ENCODE peak calls at places on chromosomes 13 and 19, in four cellular contexts. T is fibroblast of the aortic adventitia, H is IMR-90, E is body of pancreas. V is an unnamed sample.

GRCh38 chr19:48845384-48845783 is 9.1 kb upstream of the HSD17B14 start:
- DNase-seq in H (no peak), T (no peak), E (no peak), V (no peak)

GRCh38 chr19:5145521-5146511 is 176.9 kb downstream of the KDM4B start:
- DNase-seq in H (no peak), E (no peak), T (no peak), V (no peak)

GRCh38 chr13:48066310-48066989 is 28.5 kb downstream of the MED4 start:
- DNase-seq in T (peak; percentile 26), H (peak; percentile 16), E (no peak), V (no peak)

GRCh38 chr19:43662487-43662886 is 7.5 kb downstream of the PLAUR start:
- DNase-seq in T (no peak), E (no peak), H (no peak), V (no peak)

GRCh38 chr19:10961763-10962536 is 1.1 kb downstream of the SMARCA4 start:
- DNase-seq in T (peak; percentile 28), E (no peak), H (peak; percentile 12), V (no peak)

GRCh38 chr13:33016414-33017409 is at the start of gene KL:
- DNase-seq in E (no peak), T (no peak), H (no peak), V (no peak)

GRCh38 chr13:104837756-104838155 is 1697.7 kb downstream of the EFNB2 start:
- DNase-seq in T (no peak), E (no peak), H (no peak), V (no peak)

GRCh38 chr19:1026189-1027019 is at the start of gene CNN2:
- DNase-seq in E (peak; percentile 81), T (peak; percentile 64), H (peak; percentile 67), V (no peak)

GRCh38 chr19:5971714-5972354 is 6.1 kb downstream of the RANBP3 start:
- DNase-seq in H (no peak), E (no peak), T (no peak), V (no peak)

GRCh38 chr19:57815247-57816075 is 748 bp upstream of the ZNF552 start:
- DNase-seq in T (no peak), E (no peak), H (no peak), V (no peak)

GRCh38 chr13:103730407-103730806 is 664.2 kb upstream of the SLC10A2 start:
- DNase-seq in T (no peak), H (no peak), E (no peak), V (no peak)

GRCh38 chr13:31485183-31485582 is 254.1 kb upstream of the RXFP2 start:
- DNase-seq in H (no peak), E (no peak), T (peak; percentile 62), V (no peak)

GRCh38 chr19:1273263-1274041 is 1.9 kb upstream of the FAM174C start:
- DNase-seq in E (no peak), H (no peak), T (no peak), V (no peak)

GRCh38 chr13:109389892-109390345 is 396.5 kb downstream of the IRS2 start:
- DNase-seq in E (no peak), H (peak; percentile 25), T (no peak), V (peak; percentile 84)

GRCh38 chr19:5850189-5850588 is 1.1 kb downstream of the FUT3 start:
- DNase-seq in T (no peak), E (no peak), H (no peak), V (no peak)

GRCh38 chr19:7257148-7258041 is 36.8 kb downstream of the INSR start:
- DNase-seq in E (peak; percentile 90), H (peak; percentile 67), T (peak; percentile 92), V (no peak)

GRCh38 chr13:33676700-33677048 is 141.3 kb upstream of the RFC3 start:
- DNase-seq in E (peak; percentile 66), T (peak; percentile 41), H (peak; percentile 21), V (peak; percentile 18)

GRCh38 chr13:38421590-38422560 is 72.2 kb downstream of the UFM1 start:
- DNase-seq in E (no peak), T (no peak), H (peak; percentile 1), V (no peak)

GRCh38 chr19:29671393-29672076 is 6.3 kb downstream of the PLEKHF1 start:
- DNase-seq in H (no peak), T (peak; percentile 65), E (peak; percentile 37), V (no peak)

GRCh38 chr13:113915012-113915763 is 51.3 kb upstream of the GAS6 start:
- DNase-seq in T (no peak), E (no peak), H (no peak), V (no peak)

GRCh38 chr13:24671367-24672117 is 8.7 kb upstream of the ATP12A start:
- DNase-seq in E (no peak), H (peak; percentile 72), T (peak; percentile 85), V (peak; percentile 72)

GRCh38 chr19:13864513-13865242 is 12.3 kb upstream of the NANOS3 start:
- DNase-seq in H (no peak), E (no peak), T (no peak), V (no peak)

GRCh38 chr19:49081273-49081672 is 4.0 kb upstream of the SNRNP70 start:
- DNase-seq in E (no peak), T (no peak), H (no peak), V (no peak)

GRCh38 chr13:98488736-98489135 is 88.2 kb downstream of the STK24 start:
- DNase-seq in T (no peak), H (no peak), E (no peak), V (no peak)

GRCh38 chr13:35720290-35720689 is 243.8 kb upstream of the MAB21L1 start:
- DNase-seq in T (no peak), E (no peak), H (no peak), V (no peak)

GRCh38 chr13:35722438-35723060 is 246.1 kb upstream of the MAB21L1 start:
- DNase-seq in H (peak; percentile 59), T (no peak), E (no peak), V (no peak)

GRCh38 chr13:35718084-35718483 is 241.6 kb upstream of the MAB21L1 start:
- DNase-seq in E (no peak), T (no peak), H (no peak), V (no peak)

GRCh38 chr13:35723061-35723461 is 246.6 kb upstream of the MAB21L1 start:
- DNase-seq in H (peak; percentile 33), T (peak; percentile 60), E (no peak), V (peak; percentile 75)

GRCh38 chr13:35720690-35721554 is 244.4 kb upstream of the MAB21L1 start:
- DNase-seq in E (peak; percentile 39), T (peak; percentile 57), H (peak; percentile 46), V (no peak)
- H3K4me3 ChIP-seq in E (no peak overlapping the region), T (peak overlapping the region; percentile 52), H (no peak overlapping the region), V (peak overlapping the region; percentile 17)

DNA sequence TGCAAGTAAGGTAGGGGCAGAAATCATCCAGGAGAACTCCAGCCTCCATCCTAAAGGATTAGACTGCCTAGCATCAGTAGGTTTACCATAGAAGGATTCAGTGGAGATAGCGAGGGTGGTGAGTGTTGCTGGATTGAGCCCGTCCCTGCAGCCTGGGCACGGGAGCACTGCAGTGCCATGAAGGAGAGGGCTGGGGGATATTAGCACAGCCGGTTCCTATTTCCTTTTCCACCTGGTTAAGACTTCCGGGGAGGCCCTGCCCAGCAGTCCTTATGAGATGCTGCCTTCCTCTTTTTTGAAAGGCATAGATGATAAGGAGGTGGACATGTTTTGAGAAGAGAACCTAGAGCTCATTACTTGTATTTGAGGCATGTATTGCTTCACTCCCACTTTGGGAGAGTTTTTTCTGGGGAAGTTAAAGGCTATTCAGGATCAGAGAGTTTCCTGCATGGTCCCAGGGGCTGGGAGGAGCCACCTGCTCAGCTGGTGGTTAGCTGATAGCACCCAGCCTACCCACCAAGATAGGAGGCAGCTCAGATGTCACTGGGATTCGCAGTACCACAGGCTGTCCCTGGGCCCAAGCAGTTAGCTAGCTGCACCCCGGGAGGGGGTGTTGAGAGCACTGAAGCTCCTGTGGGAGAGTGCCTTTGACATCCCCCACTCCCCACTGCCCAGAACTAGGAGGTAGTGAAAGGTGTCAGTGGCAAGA is 17.2 kb downstream of the ACTN4 start:
- DNase-seq in T (no peak), E (no peak), H (no peak), V (no peak)
- H3K4me3 ChIP-seq in T (no peak overlapping the region), E (no peak overlapping the region), H (no peak overlapping the region), V (no peak overlapping the region)

GRCh38 chr19:55178781-55179569 is 1.1 kb downstream of the SYT5 start:
- DNase-seq in H (peak; percentile 77), E (peak; percentile 76), T (peak; percentile 72), V (peak; percentile 43)
- H3K4me3 ChIP-seq in H (peak overlapping the region; percentile 49), E (no peak overlapping the region), T (peak overlapping the region; percentile 57), V (peak overlapping the region; percentile 50)

DNA sequence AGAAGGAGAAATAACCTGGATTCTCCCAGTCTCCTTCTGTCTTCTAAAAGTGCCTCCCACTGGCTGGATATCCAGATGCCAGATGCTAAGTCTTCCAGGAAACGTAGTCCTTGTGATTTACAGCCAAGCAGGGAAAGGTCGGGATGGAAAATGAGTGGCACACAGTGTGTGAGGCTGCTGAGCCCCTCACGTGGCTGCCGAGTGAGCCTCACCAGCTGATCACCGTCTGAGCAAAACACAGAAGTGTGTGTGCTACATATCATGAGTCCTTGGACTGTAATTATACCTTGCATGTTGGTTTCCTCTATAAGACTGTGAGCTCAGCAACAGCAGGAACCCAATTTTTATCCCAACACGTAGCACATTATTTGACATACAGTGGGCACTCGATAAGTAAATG is 15.1 kb downstream of the LHFPL6 start:
- DNase-seq in H (no peak), T (no peak), E (no peak), V (no peak)
- H3K4me3 ChIP-seq in H (no peak overlapping the region), T (no peak overlapping the region), E (no peak overlapping the region), V (no peak overlapping the region)